ENCODE peak calls at places on chromosomes 3 and 15, in six cellular contexts. One of them, this sample, is unnamed.

GRCh38 chr15:74311734-74312444 is 55.6 kb downstream of the CYP11A1 start:
- DNase-seq in ACHN: peak; percentile 33
- DNase-seq in GM03348: peak; percentile 46
- DNase-seq in mammary epithelial cell: no peak
- DNase-seq in pulmonary artery endothelial cell: no peak
- DNase-seq in activated gamma-delta T cell treated with anti-CD3 and anti-CD28 coated beads, Interleukin-2, amount 50 U/mL, for 16 hours: no peak
- DNase-seq in this sample: peak; percentile 14

GRCh38 chr15:40093224-40093842 is 15.3 kb downstream of the BMF start:
- DNase-seq in GM03348: peak; percentile 62
- DNase-seq in ACHN: no peak
- DNase-seq in mammary epithelial cell: no peak
- DNase-seq in activated gamma-delta T cell treated with anti-CD3 and anti-CD28 coated beads, Interleukin-2, amount 50 U/mL, for 16 hours: no peak
- DNase-seq in pulmonary artery endothelial cell: no peak
- DNase-seq in this sample: no peak

GRCh38 chr3:160869825-160870224 is 113.8 kb downstream of the PPM1L start:
- DNase-seq in mammary epithelial cell: peak; percentile 64
- DNase-seq in ACHN: no peak
- DNase-seq in activated gamma-delta T cell treated with anti-CD3 and anti-CD28 coated beads, Interleukin-2, amount 50 U/mL, for 16 hours: no peak
- DNase-seq in GM03348: no peak
- DNase-seq in pulmonary artery endothelial cell: no peak
- DNase-seq in this sample: peak; percentile 69

GRCh38 chr3:189457201-189457607 is 174.0 kb upstream of the TP63 start:
- DNase-seq in mammary epithelial cell: peak; percentile 11
- DNase-seq in activated gamma-delta T cell treated with anti-CD3 and anti-CD28 coated beads, Interleukin-2, amount 50 U/mL, for 16 hours: no peak
- DNase-seq in ACHN: peak; percentile 18
- DNase-seq in GM03348: no peak
- DNase-seq in pulmonary artery endothelial cell: no peak
- DNase-seq in this sample: no peak

GRCh38 chr3:72814308-72814707 is 33.9 kb downstream of the SHQ1 start:
- DNase-seq in pulmonary artery endothelial cell: no peak
- DNase-seq in GM03348: no peak
- DNase-seq in ACHN: no peak
- DNase-seq in mammary epithelial cell: no peak
- DNase-seq in activated gamma-delta T cell treated with anti-CD3 and anti-CD28 coated beads, Interleukin-2, amount 50 U/mL, for 16 hours: no peak
- DNase-seq in this sample: no peak

GRCh38 chr3:111541911-111542483 is at the start of gene CD96:
- DNase-seq in mammary epithelial cell: peak; percentile 29
- DNase-seq in GM03348: no peak
- DNase-seq in pulmonary artery endothelial cell: no peak
- DNase-seq in ACHN: no peak
- DNase-seq in activated gamma-delta T cell treated with anti-CD3 and anti-CD28 coated beads, Interleukin-2, amount 50 U/mL, for 16 hours: peak; percentile 70
- DNase-seq in this sample: no peak

GRCh38 chr3:98333989-98334606 is 19.6 kb upstream of the OR5K4 start:
- DNase-seq in mammary epithelial cell: peak; percentile 12
- DNase-seq in ACHN: no peak
- DNase-seq in pulmonary artery endothelial cell: no peak
- DNase-seq in GM03348: no peak
- DNase-seq in activated gamma-delta T cell treated with anti-CD3 and anti-CD28 coated beads, Interleukin-2, amount 50 U/mL, for 16 hours: no peak
- DNase-seq in this sample: peak; percentile 18

GRCh38 chr3:37912052-37912733 is 50.5 kb downstream of the CTDSPL start:
- DNase-seq in pulmonary artery endothelial cell: no peak
- DNase-seq in mammary epithelial cell: peak; percentile 7
- DNase-seq in activated gamma-delta T cell treated with anti-CD3 and anti-CD28 coated beads, Interleukin-2, amount 50 U/mL, for 16 hours: no peak
- DNase-seq in ACHN: no peak
- DNase-seq in GM03348: no peak
- DNase-seq in this sample: no peak

GRCh38 chr15:56484284-56484683 is 19.3 kb upstream of the MNS1 start:
- DNase-seq in activated gamma-delta T cell treated with anti-CD3 and anti-CD28 coated beads, Interleukin-2, amount 50 U/mL, for 16 hours: no peak
- DNase-seq in pulmonary artery endothelial cell: no peak
- DNase-seq in mammary epithelial cell: no peak
- DNase-seq in ACHN: no peak
- DNase-seq in GM03348: no peak
- DNase-seq in this sample: no peak

GRCh38 chr15:69697913-69698312 is 245.3 kb downstream of the RPLP1 start:
- DNase-seq in mammary epithelial cell: no peak
- DNase-seq in activated gamma-delta T cell treated with anti-CD3 and anti-CD28 coated beads, Interleukin-2, amount 50 U/mL, for 16 hours: no peak
- DNase-seq in GM03348: no peak
- DNase-seq in ACHN: no peak
- DNase-seq in pulmonary artery endothelial cell: no peak
- DNase-seq in this sample: no peak

GRCh38 chr3:126850370-126851085 is 132.4 kb upstream of the PLXNA1 start:
- DNase-seq in ACHN: peak; percentile 74
- DNase-seq in activated gamma-delta T cell treated with anti-CD3 and anti-CD28 coated beads, Interleukin-2, amount 50 U/mL, for 16 hours: no peak
- DNase-seq in pulmonary artery endothelial cell: no peak
- DNase-seq in GM03348: peak; percentile 44
- DNase-seq in mammary epithelial cell: no peak
- DNase-seq in this sample: peak; percentile 62

GRCh38 chr3:177340243-177340830 is 143.1 kb upstream of the TBL1XR1 start:
- DNase-seq in mammary epithelial cell: no peak
- DNase-seq in pulmonary artery endothelial cell: no peak
- DNase-seq in ACHN: no peak
- DNase-seq in GM03348: no peak
- DNase-seq in activated gamma-delta T cell treated with anti-CD3 and anti-CD28 coated beads, Interleukin-2, amount 50 U/mL, for 16 hours: no peak
- DNase-seq in this sample: no peak

GRCh38 chr3:171001957-171002694 is 24.4 kb downstream of the SLC2A2 start:
- DNase-seq in pulmonary artery endothelial cell: no peak
- DNase-seq in GM03348: no peak
- DNase-seq in activated gamma-delta T cell treated with anti-CD3 and anti-CD28 coated beads, Interleukin-2, amount 50 U/mL, for 16 hours: no peak
- DNase-seq in ACHN: peak; percentile 86
- DNase-seq in mammary epithelial cell: peak; percentile 57
- DNase-seq in this sample: peak; percentile 41

GRCh38 chr15:75718326-75718725 is 5.7 kb upstream of the CSPG4 start:
- DNase-seq in pulmonary artery endothelial cell: no peak
- DNase-seq in activated gamma-delta T cell treated with anti-CD3 and anti-CD28 coated beads, Interleukin-2, amount 50 U/mL, for 16 hours: no peak
- DNase-seq in mammary epithelial cell: peak; percentile 36
- DNase-seq in GM03348: peak; percentile 74
- DNase-seq in ACHN: no peak
- DNase-seq in this sample: peak; percentile 71

GRCh38 chr3:97350976-97351375 is 413.6 kb upstream of the ARL6 start:
- DNase-seq in GM03348: no peak
- DNase-seq in activated gamma-delta T cell treated with anti-CD3 and anti-CD28 coated beads, Interleukin-2, amount 50 U/mL, for 16 hours: no peak
- DNase-seq in ACHN: no peak
- DNase-seq in mammary epithelial cell: no peak
- DNase-seq in pulmonary artery endothelial cell: no peak
- DNase-seq in this sample: no peak

GRCh38 chr3:30161370-30161769 is 445.0 kb upstream of the TGFBR2 start:
- DNase-seq in ACHN: no peak
- DNase-seq in pulmonary artery endothelial cell: peak; percentile 19
- DNase-seq in activated gamma-delta T cell treated with anti-CD3 and anti-CD28 coated beads, Interleukin-2, amount 50 U/mL, for 16 hours: no peak
- DNase-seq in GM03348: no peak
- DNase-seq in mammary epithelial cell: no peak
- DNase-seq in this sample: peak; percentile 82

GRCh38 chr15:31128919-31129768 is 27.6 kb upstream of the TRPM1 start:
- DNase-seq in activated gamma-delta T cell treated with anti-CD3 and anti-CD28 coated beads, Interleukin-2, amount 50 U/mL, for 16 hours: peak; percentile 69
- DNase-seq in ACHN: peak; percentile 56
- DNase-seq in GM03348: peak; percentile 88
- DNase-seq in pulmonary artery endothelial cell: peak; percentile 11
- DNase-seq in mammary epithelial cell: peak; percentile 29
- DNase-seq in this sample: peak; percentile 43

This sample was measured in fibroblast of gingiva.